ENCODE peak calls at places on chromosome 19, in ten cellular contexts. One of them, this sample, is unnamed.

GRCh38 chr19:11479470-11480080 is 1.3 kb downstream of the ELAVL3 start:
- DNase-seq in occipital lobe: peak
- DNase-seq in stimulated activated CD8-positive, alpha-beta memory T cell treated with anti-CD3 and anti-CD28 coated beads, Interleukin-4, amount 100 ng/mL, for 4 hours: no peak
- DNase-seq in upper lobe of right lung: no peak
- DNase-seq in neural progenitor cell: peak
- DNase-seq in stimulated activated CD4-positive, alpha-beta T cell treated with anti-CD3 and anti-CD28 coated beads, TNF-alpha, amount 100 ng/mL, for 24 hours: peak
- DNase-seq in LHCN-M2: no peak
- DNase-seq in astrocyte of the spinal cord: no peak
- DNase-seq in Calu3: no peak
- DNase-seq in GM18507: no peak
- DNase-seq in this sample: peak

GRCh38 chr19:6056801-6057650 is 53.3 kb downstream of the RFX2 start:
- DNase-seq in astrocyte of the spinal cord: peak
- DNase-seq in LHCN-M2: peak
- DNase-seq in neural progenitor cell: no peak
- DNase-seq in stimulated activated CD4-positive, alpha-beta T cell treated with anti-CD3 and anti-CD28 coated beads, TNF-alpha, amount 100 ng/mL, for 24 hours: no peak
- DNase-seq in stimulated activated CD8-positive, alpha-beta memory T cell treated with anti-CD3 and anti-CD28 coated beads, Interleukin-4, amount 100 ng/mL, for 4 hours: no peak
- DNase-seq in Calu3: peak
- DNase-seq in GM18507: no peak
- DNase-seq in occipital lobe: peak
- DNase-seq in upper lobe of right lung: no peak
- DNase-seq in this sample: peak

GRCh38 chr19:32909257-32909656 is 39.7 kb upstream of the SLC7A9 start:
- DNase-seq in stimulated activated CD4-positive, alpha-beta T cell treated with anti-CD3 and anti-CD28 coated beads, TNF-alpha, amount 100 ng/mL, for 24 hours: no peak
- DNase-seq in occipital lobe: no peak
- DNase-seq in stimulated activated CD8-positive, alpha-beta memory T cell treated with anti-CD3 and anti-CD28 coated beads, Interleukin-4, amount 100 ng/mL, for 4 hours: no peak
- DNase-seq in Calu3: no peak
- DNase-seq in upper lobe of right lung: no peak
- DNase-seq in astrocyte of the spinal cord: no peak
- DNase-seq in GM18507: no peak
- DNase-seq in neural progenitor cell: no peak
- DNase-seq in LHCN-M2: no peak
- DNase-seq in this sample: no peak

GRCh38 chr19:6894313-6894712 is 6.9 kb downstream of the ADGRE1 start:
- DNase-seq in stimulated activated CD4-positive, alpha-beta T cell treated with anti-CD3 and anti-CD28 coated beads, TNF-alpha, amount 100 ng/mL, for 24 hours: no peak
- DNase-seq in LHCN-M2: no peak
- DNase-seq in neural progenitor cell: no peak
- DNase-seq in occipital lobe: no peak
- DNase-seq in astrocyte of the spinal cord: no peak
- DNase-seq in Calu3: no peak
- DNase-seq in GM18507: no peak
- DNase-seq in upper lobe of right lung: no peak
- DNase-seq in stimulated activated CD8-positive, alpha-beta memory T cell treated with anti-CD3 and anti-CD28 coated beads, Interleukin-4, amount 100 ng/mL, for 4 hours: no peak
- DNase-seq in this sample: no peak

GRCh38 chr19:14475251-14476073 is at the start of gene PTGER1:
- DNase-seq in LHCN-M2: no peak
- DNase-seq in upper lobe of right lung: no peak
- DNase-seq in astrocyte of the spinal cord: peak
- DNase-seq in GM18507: no peak
- DNase-seq in stimulated activated CD8-positive, alpha-beta memory T cell treated with anti-CD3 and anti-CD28 coated beads, Interleukin-4, amount 100 ng/mL, for 4 hours: no peak
- DNase-seq in occipital lobe: no peak
- DNase-seq in Calu3: no peak
- DNase-seq in stimulated activated CD4-positive, alpha-beta T cell treated with anti-CD3 and anti-CD28 coated beads, TNF-alpha, amount 100 ng/mL, for 24 hours: no peak
- DNase-seq in neural progenitor cell: peak
- DNase-seq in this sample: no peak

GRCh38 chr19:42091300-42092266 is 15.6 kb downstream of the ZNF574 start:
- DNase-seq in GM18507: no peak
- DNase-seq in upper lobe of right lung: no peak
- DNase-seq in stimulated activated CD8-positive, alpha-beta memory T cell treated with anti-CD3 and anti-CD28 coated beads, Interleukin-4, amount 100 ng/mL, for 4 hours: no peak
- DNase-seq in LHCN-M2: no peak
- DNase-seq in Calu3: peak
- DNase-seq in stimulated activated CD4-positive, alpha-beta T cell treated with anti-CD3 and anti-CD28 coated beads, TNF-alpha, amount 100 ng/mL, for 24 hours: no peak
- DNase-seq in neural progenitor cell: no peak
- DNase-seq in occipital lobe: no peak
- DNase-seq in astrocyte of the spinal cord: no peak
- DNase-seq in this sample: no peak

GRCh38 chr19:47573076-47574026 is at the start of gene ZNF541:
- DNase-seq in GM18507: no peak
- DNase-seq in Calu3: no peak
- DNase-seq in stimulated activated CD4-positive, alpha-beta T cell treated with anti-CD3 and anti-CD28 coated beads, TNF-alpha, amount 100 ng/mL, for 24 hours: peak
- DNase-seq in neural progenitor cell: no peak
- DNase-seq in astrocyte of the spinal cord: peak
- DNase-seq in occipital lobe: peak
- DNase-seq in LHCN-M2: no peak
- DNase-seq in upper lobe of right lung: peak
- DNase-seq in stimulated activated CD8-positive, alpha-beta memory T cell treated with anti-CD3 and anti-CD28 coated beads, Interleukin-4, amount 100 ng/mL, for 4 hours: peak
- DNase-seq in this sample: peak

GRCh38 chr19:14450168-14450874 is 17.2 kb downstream of the PKN1 start:
- DNase-seq in stimulated activated CD8-positive, alpha-beta memory T cell treated with anti-CD3 and anti-CD28 coated beads, Interleukin-4, amount 100 ng/mL, for 4 hours: no peak
- DNase-seq in neural progenitor cell: peak
- DNase-seq in LHCN-M2: peak
- DNase-seq in stimulated activated CD4-positive, alpha-beta T cell treated with anti-CD3 and anti-CD28 coated beads, TNF-alpha, amount 100 ng/mL, for 24 hours: peak
- DNase-seq in Calu3: peak
- DNase-seq in GM18507: no peak
- DNase-seq in astrocyte of the spinal cord: no peak
- DNase-seq in upper lobe of right lung: peak
- DNase-seq in occipital lobe: no peak
- DNase-seq in this sample: no peak

GRCh38 chr19:34556500-34556899 is 74.9 kb downstream of the WTIP start:
- DNase-seq in stimulated activated CD4-positive, alpha-beta T cell treated with anti-CD3 and anti-CD28 coated beads, TNF-alpha, amount 100 ng/mL, for 24 hours: no peak
- DNase-seq in astrocyte of the spinal cord: no peak
- DNase-seq in occipital lobe: no peak
- DNase-seq in upper lobe of right lung: no peak
- DNase-seq in LHCN-M2: peak
- DNase-seq in neural progenitor cell: peak
- DNase-seq in stimulated activated CD8-positive, alpha-beta memory T cell treated with anti-CD3 and anti-CD28 coated beads, Interleukin-4, amount 100 ng/mL, for 4 hours: no peak
- DNase-seq in GM18507: no peak
- DNase-seq in Calu3: peak
- DNase-seq in this sample: peak

GRCh38 chr19:15093001-15093400 is 11.0 kb downstream of the OR1I1 start:
- DNase-seq in neural progenitor cell: no peak
- DNase-seq in stimulated activated CD4-positive, alpha-beta T cell treated with anti-CD3 and anti-CD28 coated beads, TNF-alpha, amount 100 ng/mL, for 24 hours: no peak
- DNase-seq in Calu3: no peak
- DNase-seq in upper lobe of right lung: no peak
- DNase-seq in GM18507: no peak
- DNase-seq in LHCN-M2: no peak
- DNase-seq in occipital lobe: no peak
- DNase-seq in stimulated activated CD8-positive, alpha-beta memory T cell treated with anti-CD3 and anti-CD28 coated beads, Interleukin-4, amount 100 ng/mL, for 4 hours: no peak
- DNase-seq in astrocyte of the spinal cord: no peak
- DNase-seq in this sample: no peak

GRCh38 chr19:19006213-19006612 is 27.1 kb downstream of the SUGP2 start:
- DNase-seq in occipital lobe: no peak
- DNase-seq in upper lobe of right lung: no peak
- DNase-seq in astrocyte of the spinal cord: peak
- DNase-seq in stimulated activated CD8-positive, alpha-beta memory T cell treated with anti-CD3 and anti-CD28 coated beads, Interleukin-4, amount 100 ng/mL, for 4 hours: no peak
- DNase-seq in Calu3: no peak
- DNase-seq in stimulated activated CD4-positive, alpha-beta T cell treated with anti-CD3 and anti-CD28 coated beads, TNF-alpha, amount 100 ng/mL, for 24 hours: no peak
- DNase-seq in neural progenitor cell: no peak
- DNase-seq in GM18507: no peak
- DNase-seq in LHCN-M2: no peak
- DNase-seq in this sample: no peak

GRCh38 chr19:56613639-56614038 is 18.5 kb downstream of the ZNF71 start:
- DNase-seq in LHCN-M2: no peak
- DNase-seq in upper lobe of right lung: no peak
- DNase-seq in occipital lobe: no peak
- DNase-seq in neural progenitor cell: no peak
- DNase-seq in stimulated activated CD8-positive, alpha-beta memory T cell treated with anti-CD3 and anti-CD28 coated beads, Interleukin-4, amount 100 ng/mL, for 4 hours: no peak
- DNase-seq in GM18507: no peak
- DNase-seq in astrocyte of the spinal cord: no peak
- DNase-seq in Calu3: no peak
- DNase-seq in stimulated activated CD4-positive, alpha-beta T cell treated with anti-CD3 and anti-CD28 coated beads, TNF-alpha, amount 100 ng/mL, for 24 hours: no peak
- DNase-seq in this sample: no peak

GRCh38 chr19:28859811-28860210 is 353.1 kb downstream of the UQCRFS1 start:
- DNase-seq in LHCN-M2: no peak
- DNase-seq in stimulated activated CD8-positive, alpha-beta memory T cell treated with anti-CD3 and anti-CD28 coated beads, Interleukin-4, amount 100 ng/mL, for 4 hours: no peak
- DNase-seq in GM18507: no peak
- DNase-seq in upper lobe of right lung: no peak
- DNase-seq in Calu3: no peak
- DNase-seq in stimulated activated CD4-positive, alpha-beta T cell treated with anti-CD3 and anti-CD28 coated beads, TNF-alpha, amount 100 ng/mL, for 24 hours: no peak
- DNase-seq in neural progenitor cell: no peak
- DNase-seq in occipital lobe: no peak
- DNase-seq in astrocyte of the spinal cord: no peak
- DNase-seq in this sample: no peak

GRCh38 chr19:17264641-17264979 is at the start of gene USHBP1:
- DNase-seq in occipital lobe: no peak
- DNase-seq in astrocyte of the spinal cord: no peak
- DNase-seq in neural progenitor cell: no peak
- DNase-seq in stimulated activated CD4-positive, alpha-beta T cell treated with anti-CD3 and anti-CD28 coated beads, TNF-alpha, amount 100 ng/mL, for 24 hours: no peak
- DNase-seq in Calu3: no peak
- DNase-seq in stimulated activated CD8-positive, alpha-beta memory T cell treated with anti-CD3 and anti-CD28 coated beads, Interleukin-4, amount 100 ng/mL, for 4 hours: no peak
- DNase-seq in LHCN-M2: no peak
- DNase-seq in upper lobe of right lung: no peak
- DNase-seq in GM18507: no peak
- DNase-seq in this sample: no peak

GRCh38 chr19:33063356-33064116 is 1.2 kb downstream of the RHPN2 start:
- DNase-seq in Calu3: peak
- DNase-seq in neural progenitor cell: peak
- DNase-seq in LHCN-M2: no peak
- DNase-seq in stimulated activated CD4-positive, alpha-beta T cell treated with anti-CD3 and anti-CD28 coated beads, TNF-alpha, amount 100 ng/mL, for 24 hours: no peak
- DNase-seq in upper lobe of right lung: no peak
- DNase-seq in occipital lobe: no peak
- DNase-seq in astrocyte of the spinal cord: peak
- DNase-seq in GM18507: no peak
- DNase-seq in stimulated activated CD8-positive, alpha-beta memory T cell treated with anti-CD3 and anti-CD28 coated beads, Interleukin-4, amount 100 ng/mL, for 4 hours: no peak
- DNase-seq in this sample: no peak

GRCh38 chr19:39093761-39094160 is 9.6 kb downstream of the ACP7 start:
- DNase-seq in neural progenitor cell: no peak
- DNase-seq in astrocyte of the spinal cord: peak
- DNase-seq in upper lobe of right lung: no peak
- DNase-seq in LHCN-M2: peak
- DNase-seq in stimulated activated CD4-positive, alpha-beta T cell treated with anti-CD3 and anti-CD28 coated beads, TNF-alpha, amount 100 ng/mL, for 24 hours: no peak
- DNase-seq in Calu3: no peak
- DNase-seq in occipital lobe: no peak
- DNase-seq in GM18507: no peak
- DNase-seq in stimulated activated CD8-positive, alpha-beta memory T cell treated with anti-CD3 and anti-CD28 coated beads, Interleukin-4, amount 100 ng/mL, for 4 hours: no peak
- DNase-seq in this sample: no peak

GRCh38 chr19:48745208-48745995 is 1.3 kb downstream of the IZUMO1 start:
- DNase-seq in stimulated activated CD8-positive, alpha-beta memory T cell treated with anti-CD3 and anti-CD28 coated beads, Interleukin-4, amount 100 ng/mL, for 4 hours: no peak
- DNase-seq in Calu3: peak
- DNase-seq in astrocyte of the spinal cord: peak
- DNase-seq in upper lobe of right lung: no peak
- DNase-seq in neural progenitor cell: peak
- DNase-seq in GM18507: no peak
- DNase-seq in LHCN-M2: peak
- DNase-seq in stimulated activated CD4-positive, alpha-beta T cell treated with anti-CD3 and anti-CD28 coated beads, TNF-alpha, amount 100 ng/mL, for 24 hours: no peak
- DNase-seq in occipital lobe: peak
- DNase-seq in this sample: peak

GRCh38 chr19:49427855-49428546 is 2.8 kb downstream of the GFY start:
- DNase-seq in LHCN-M2: no peak
- DNase-seq in Calu3: peak
- DNase-seq in GM18507: no peak
- DNase-seq in neural progenitor cell: peak
- DNase-seq in astrocyte of the spinal cord: no peak
- DNase-seq in stimulated activated CD4-positive, alpha-beta T cell treated with anti-CD3 and anti-CD28 coated beads, TNF-alpha, amount 100 ng/mL, for 24 hours: no peak
- DNase-seq in occipital lobe: no peak
- DNase-seq in upper lobe of right lung: no peak
- DNase-seq in stimulated activated CD8-positive, alpha-beta memory T cell treated with anti-CD3 and anti-CD28 coated beads, Interleukin-4, amount 100 ng/mL, for 4 hours: no peak
- DNase-seq in this sample: no peak

GRCh38 chr19:50432658-50433057 is at the start of gene MYBPC2:
- DNase-seq in occipital lobe: no peak
- DNase-seq in LHCN-M2: peak
- DNase-seq in stimulated activated CD4-positive, alpha-beta T cell treated with anti-CD3 and anti-CD28 coated beads, TNF-alpha, amount 100 ng/mL, for 24 hours: no peak
- DNase-seq in upper lobe of right lung: no peak
- DNase-seq in neural progenitor cell: peak
- DNase-seq in Calu3: peak
- DNase-seq in astrocyte of the spinal cord: no peak
- DNase-seq in stimulated activated CD8-positive, alpha-beta memory T cell treated with anti-CD3 and anti-CD28 coated beads, Interleukin-4, amount 100 ng/mL, for 4 hours: no peak
- DNase-seq in GM18507: no peak
- DNase-seq in this sample: no peak

GRCh38 chr19:718251-719024 is 9.7 kb downstream of the PALM start:
- DNase-seq in stimulated activated CD4-positive, alpha-beta T cell treated with anti-CD3 and anti-CD28 coated beads, TNF-alpha, amount 100 ng/mL, for 24 hours: no peak
- DNase-seq in neural progenitor cell: no peak
- DNase-seq in stimulated activated CD8-positive, alpha-beta memory T cell treated with anti-CD3 and anti-CD28 coated beads, Interleukin-4, amount 100 ng/mL, for 4 hours: no peak
- DNase-seq in upper lobe of right lung: no peak
- DNase-seq in occipital lobe: no peak
- DNase-seq in GM18507: no peak
- DNase-seq in astrocyte of the spinal cord: no peak
- DNase-seq in LHCN-M2: no peak
- DNase-seq in Calu3: no peak
- DNase-seq in this sample: peak

GRCh38 chr19:4337906-4338440 is 654 bp downstream of the STAP2 start:
- DNase-seq in LHCN-M2: no peak
- DNase-seq in upper lobe of right lung: no peak
- DNase-seq in stimulated activated CD4-positive, alpha-beta T cell treated with anti-CD3 and anti-CD28 coated beads, TNF-alpha, amount 100 ng/mL, for 24 hours: no peak
- DNase-seq in GM18507: no peak
- DNase-seq in astrocyte of the spinal cord: peak
- DNase-seq in neural progenitor cell: peak
- DNase-seq in Calu3: no peak
- DNase-seq in occipital lobe: no peak
- DNase-seq in stimulated activated CD8-positive, alpha-beta memory T cell treated with anti-CD3 and anti-CD28 coated beads, Interleukin-4, amount 100 ng/mL, for 4 hours: no peak
- DNase-seq in this sample: no peak

GRCh38 chr19:12777217-12778019 is 2.1 kb upstream of the HOOK2 start:
- DNase-seq in stimulated activated CD4-positive, alpha-beta T cell treated with anti-CD3 and anti-CD28 coated beads, TNF-alpha, amount 100 ng/mL, for 24 hours: peak
- DNase-seq in upper lobe of right lung: peak
- DNase-seq in occipital lobe: peak
- DNase-seq in Calu3: peak
- DNase-seq in GM18507: no peak
- DNase-seq in stimulated activated CD8-positive, alpha-beta memory T cell treated with anti-CD3 and anti-CD28 coated beads, Interleukin-4, amount 100 ng/mL, for 4 hours: no peak
- DNase-seq in LHCN-M2: peak
- DNase-seq in astrocyte of the spinal cord: peak
- DNase-seq in neural progenitor cell: peak
- DNase-seq in this sample: peak

GRCh38 chr19:46364359-46364758 is 17.5 kb downstream of the PPP5C start:
- DNase-seq in neural progenitor cell: no peak
- DNase-seq in GM18507: no peak
- DNase-seq in astrocyte of the spinal cord: no peak
- DNase-seq in Calu3: no peak
- DNase-seq in LHCN-M2: no peak
- DNase-seq in stimulated activated CD4-positive, alpha-beta T cell treated with anti-CD3 and anti-CD28 coated beads, TNF-alpha, amount 100 ng/mL, for 24 hours: no peak
- DNase-seq in stimulated activated CD8-positive, alpha-beta memory T cell treated with anti-CD3 and anti-CD28 coated beads, Interleukin-4, amount 100 ng/mL, for 4 hours: no peak
- DNase-seq in occipital lobe: no peak
- DNase-seq in upper lobe of right lung: no peak
- DNase-seq in this sample: no peak

GRCh38 chr19:5697890-5698634 is 8.0 kb downstream of the RPL36 start:
- DNase-seq in GM18507: no peak
- DNase-seq in occipital lobe: no peak
- DNase-seq in stimulated activated CD4-positive, alpha-beta T cell treated with anti-CD3 and anti-CD28 coated beads, TNF-alpha, amount 100 ng/mL, for 24 hours: no peak
- DNase-seq in neural progenitor cell: no peak
- DNase-seq in LHCN-M2: no peak
- DNase-seq in Calu3: no peak
- DNase-seq in astrocyte of the spinal cord: no peak
- DNase-seq in stimulated activated CD8-positive, alpha-beta memory T cell treated with anti-CD3 and anti-CD28 coated beads, Interleukin-4, amount 100 ng/mL, for 4 hours: no peak
- DNase-seq in upper lobe of right lung: no peak
- DNase-seq in this sample: no peak

GRCh38 chr19:4732680-4733114 is 9.1 kb upstream of the DPP9 start:
- DNase-seq in stimulated activated CD8-positive, alpha-beta memory T cell treated with anti-CD3 and anti-CD28 coated beads, Interleukin-4, amount 100 ng/mL, for 4 hours: no peak
- DNase-seq in LHCN-M2: peak
- DNase-seq in GM18507: peak
- DNase-seq in upper lobe of right lung: no peak
- DNase-seq in neural progenitor cell: peak
- DNase-seq in astrocyte of the spinal cord: peak
- DNase-seq in Calu3: peak
- DNase-seq in stimulated activated CD4-positive, alpha-beta T cell treated with anti-CD3 and anti-CD28 coated beads, TNF-alpha, amount 100 ng/mL, for 24 hours: peak
- DNase-seq in occipital lobe: no peak
- DNase-seq in this sample: peak

GRCh38 chr19:33798701-33799111 is 2.0 kb downstream of the KCTD15 start:
- DNase-seq in stimulated activated CD4-positive, alpha-beta T cell treated with anti-CD3 and anti-CD28 coated beads, TNF-alpha, amount 100 ng/mL, for 24 hours: no peak
- DNase-seq in upper lobe of right lung: no peak
- DNase-seq in LHCN-M2: no peak
- DNase-seq in stimulated activated CD8-positive, alpha-beta memory T cell treated with anti-CD3 and anti-CD28 coated beads, Interleukin-4, amount 100 ng/mL, for 4 hours: no peak
- DNase-seq in neural progenitor cell: peak
- DNase-seq in GM18507: no peak
- DNase-seq in Calu3: no peak
- DNase-seq in astrocyte of the spinal cord: peak
- DNase-seq in occipital lobe: no peak
- DNase-seq in this sample: no peak

GRCh38 chr19:40407714-40408600 is 5.2 kb downstream of the PRX start:
- DNase-seq in occipital lobe: no peak
- DNase-seq in neural progenitor cell: no peak
- DNase-seq in stimulated activated CD4-positive, alpha-beta T cell treated with anti-CD3 and anti-CD28 coated beads, TNF-alpha, amount 100 ng/mL, for 24 hours: no peak
- DNase-seq in astrocyte of the spinal cord: no peak
- DNase-seq in Calu3: no peak
- DNase-seq in GM18507: no peak
- DNase-seq in LHCN-M2: no peak
- DNase-seq in upper lobe of right lung: no peak
- DNase-seq in stimulated activated CD8-positive, alpha-beta memory T cell treated with anti-CD3 and anti-CD28 coated beads, Interleukin-4, amount 100 ng/mL, for 4 hours: no peak
- DNase-seq in this sample: no peak

GRCh38 chr19:43439183-43440063 is 24.7 kb downstream of the TEX101 start:
- DNase-seq in GM18507: no peak
- DNase-seq in neural progenitor cell: no peak
- DNase-seq in upper lobe of right lung: no peak
- DNase-seq in Calu3: peak
- DNase-seq in stimulated activated CD8-positive, alpha-beta memory T cell treated with anti-CD3 and anti-CD28 coated beads, Interleukin-4, amount 100 ng/mL, for 4 hours: no peak
- DNase-seq in occipital lobe: no peak
- DNase-seq in stimulated activated CD4-positive, alpha-beta T cell treated with anti-CD3 and anti-CD28 coated beads, TNF-alpha, amount 100 ng/mL, for 24 hours: no peak
- DNase-seq in LHCN-M2: peak
- DNase-seq in astrocyte of the spinal cord: no peak
- DNase-seq in this sample: no peak

This sample was measured in anterior cingulate cortex.